ENCODE peak calls at places on chromosomes 1 and 21, in nine cellular contexts. S is lower lobe of right lung, J is PC-3, P is upper lobe of left lung, A is pancreas, W is mucosa of descending colon, Z is heart right ventricle, O is body of pancreas, E is HCT116. L is an unnamed sample. For H3K4me1, the result is how much of the 10 kb centered on the place peaks cover.

GRCh38 chr1:34925730-34926129 is 3.7 kb downstream of the DLGAP3 start:
- ATAC-seq in J (no peak), S (no peak), P (no peak), O (no peak), W (no peak), Z (no peak), A (no peak), E (no peak), L (no peak)

GRCh38 chr1:234936631-234937389 is 191.8 kb downstream of the TOMM20 start:
- ATAC-seq in E (no peak), P (no peak), Z (no peak), A (no peak), J (no peak), O (no peak), W (no peak), S (no peak), L (no peak)

GRCh38 chr1:56411021-56411420 is 168.3 kb downstream of the PLPP3 start:
- ATAC-seq in A (no peak), Z (no peak), W (peak), J (no peak), S (no peak), O (no peak), P (no peak), E (no peak), L (no peak)

GRCh38 chr21:38985423-38986378 is 180.0 kb downstream of the ETS2 start:
- ATAC-seq in J (no peak), O (peak), S (peak), W (peak), P (peak), E (no peak), Z (peak), A (peak), L (peak)

GRCh38 chr21:46374761-46375389 is 50.9 kb downstream of the PCNT start:
- ATAC-seq in O (no peak), Z (peak), J (no peak), W (no peak), E (no peak), P (no peak), A (no peak), S (no peak), L (no peak)

GRCh38 chr1:203676455-203676854 is 49.8 kb downstream of the ATP2B4 start:
- ATAC-seq in A (no peak), Z (no peak), P (no peak), W (no peak), O (no peak), S (no peak), E (no peak), J (no peak), L (no peak)

GRCh38 chr1:165882168-165882837 is 54.9 kb downstream of the UCK2 start:
- ATAC-seq in E (peak), J (peak), W (no peak), A (no peak), P (no peak), Z (no peak), S (no peak), O (no peak), L (no peak)

GRCh38 chr1:183675883-183676282 is 22.8 kb upstream of the APOBEC4 start:
- ATAC-seq in Z (no peak), S (no peak), P (no peak), A (no peak), O (no peak), J (no peak), W (no peak), E (no peak), L (no peak)

GRCh38 chr1:60152886-60153285 is 79.3 kb upstream of the C1orf87 start:
- ATAC-seq in O (no peak), S (no peak), E (no peak), Z (no peak), J (no peak), W (no peak), P (no peak), A (no peak), L (no peak)

GRCh38 chr1:24970399-24970753 is 40.3 kb upstream of the RUNX3 start:
- ATAC-seq in J (peak), S (peak), O (no peak), W (no peak), E (peak), P (no peak), A (peak), Z (no peak), L (no peak)

GRCh38 chr1:44775930-44776748 is 799 bp downstream of the RPS8 start:
- ATAC-seq in P (peak), J (peak), A (peak), E (peak), O (peak), W (peak), S (peak), Z (peak), L (peak)

GRCh38 chr1:156626079-156626438 is 6.8 kb downstream of the HAPLN2 start:
- ATAC-seq in O (no peak), Z (no peak), S (no peak), W (no peak), P (no peak), A (no peak), E (peak), J (no peak), L (no peak)
- TF ChIP-seq CTCF in O (no peak), Z (no peak), S (no peak), W (no peak), P (no peak), A (no peak), E (no peak), J (no peak), L (no peak)

DNA sequence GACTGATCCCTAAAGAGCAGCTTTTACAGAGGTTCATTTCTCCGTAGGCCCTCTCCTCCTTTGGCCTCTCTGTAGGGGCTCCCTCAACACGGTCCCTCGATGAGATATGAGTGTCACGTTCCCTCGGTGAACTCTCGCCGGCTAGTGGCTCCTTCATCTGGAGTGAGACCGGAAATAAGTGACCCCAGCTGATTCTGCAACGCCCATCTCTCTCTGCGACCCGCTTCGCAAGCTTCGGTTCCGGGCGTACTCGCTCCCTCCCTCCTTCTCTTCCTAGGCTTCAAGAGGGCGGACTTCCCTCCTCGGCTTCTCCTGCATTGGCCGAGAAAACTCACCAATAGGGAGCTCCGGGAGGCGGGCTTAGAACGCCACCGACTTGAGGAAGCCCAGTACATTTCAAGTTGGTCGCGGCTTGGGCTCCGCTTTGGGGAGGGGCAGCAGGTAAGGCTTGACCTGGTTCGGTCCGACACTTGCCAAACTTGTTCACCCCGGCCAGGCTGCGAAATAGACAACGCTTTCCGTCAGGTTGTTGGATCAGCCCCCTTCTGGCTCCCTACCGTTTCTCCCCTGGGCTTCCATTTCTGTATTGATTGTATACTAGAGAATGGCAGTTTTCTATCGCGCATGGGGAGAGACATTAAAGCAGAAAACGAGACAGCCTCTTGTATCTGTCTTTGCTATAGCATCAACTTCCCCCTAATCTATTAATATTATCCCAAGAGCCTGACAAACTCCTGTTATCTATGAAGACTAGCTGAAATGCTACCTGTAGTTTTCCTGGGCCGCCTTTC is at the start of the genes ANKRD34A and POLR3GL:
- ATAC-seq in E (peak), O (peak), A (peak), S (peak), J (peak), W (peak), Z (peak), P (peak), L (peak)
- H3K4me1 ChIP-seq in E (under half), O (under half), A (under half), S (half or more), J (under half), W (under half), Z (under half), P (under half), L (under half)

DNA sequence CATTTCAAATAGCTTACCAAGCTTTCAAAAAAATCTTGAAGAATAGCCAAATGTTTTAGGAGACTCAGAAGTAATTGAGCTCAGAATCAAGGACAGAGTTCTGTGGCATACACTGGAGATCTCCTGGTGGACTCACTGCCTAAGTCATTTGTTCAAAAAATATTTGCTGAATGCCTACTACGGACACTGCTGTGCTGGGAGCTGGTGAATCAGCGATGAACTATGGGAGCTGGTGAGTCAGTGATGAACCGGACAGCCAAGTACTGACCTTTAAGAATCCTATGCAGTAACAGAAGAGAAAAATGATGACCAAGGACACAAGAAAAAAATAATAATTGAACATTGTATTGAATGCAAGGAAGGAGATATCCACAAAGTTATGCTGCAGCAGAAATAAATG is 717.9 kb upstream of the CXADR start:
- ATAC-seq in W (no peak), E (no peak), Z (no peak), A (peak), O (no peak), S (no peak), P (no peak), J (no peak), L (peak)
- TF ChIP-seq CTCF in W (no peak), E (no peak), Z (no peak), A (no peak), O (no peak), S (no peak), P (no peak), J (no peak), L (no peak)

DNA sequence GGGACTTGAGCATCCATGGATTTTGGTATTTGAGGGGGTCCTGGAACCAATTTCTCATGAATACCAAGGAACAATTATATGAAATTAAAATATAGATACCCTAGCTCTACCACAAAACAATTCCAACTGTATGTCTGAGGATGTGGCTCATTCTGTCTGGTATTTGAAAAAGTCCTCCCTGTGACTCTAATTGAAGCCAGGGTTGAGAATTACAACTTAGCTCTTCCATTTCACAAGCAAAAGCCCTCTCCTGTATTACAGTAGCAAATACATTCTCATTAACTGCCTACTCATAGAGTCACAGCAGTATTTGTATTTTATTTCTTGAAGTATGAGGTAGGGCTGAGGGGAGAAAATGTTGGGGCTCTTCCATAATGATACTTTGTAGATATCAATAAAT is 187.8 kb upstream of the OLFM3 start:
- ATAC-seq in W (no peak), S (no peak), Z (no peak), J (no peak), O (no peak), A (no peak), E (no peak), P (no peak), L (no peak)
- H3K4me1 ChIP-seq in W (under half), S (under half), Z (under half), J (under half), O (under half), A (under half), E (under half), P (under half), L (under half)

GRCh38 chr1:150628766-150629114 is 672 bp downstream of the ENSA start:
- ATAC-seq in P (no peak), A (no peak), O (peak), E (no peak), S (no peak), J (no peak), W (no peak), Z (no peak), L (no peak)
- TF ChIP-seq CTCF in P (no peak), A (no peak), O (no peak), E (no peak), S (no peak), J (no peak), W (no peak), Z (no peak), L (no peak)

DNA sequence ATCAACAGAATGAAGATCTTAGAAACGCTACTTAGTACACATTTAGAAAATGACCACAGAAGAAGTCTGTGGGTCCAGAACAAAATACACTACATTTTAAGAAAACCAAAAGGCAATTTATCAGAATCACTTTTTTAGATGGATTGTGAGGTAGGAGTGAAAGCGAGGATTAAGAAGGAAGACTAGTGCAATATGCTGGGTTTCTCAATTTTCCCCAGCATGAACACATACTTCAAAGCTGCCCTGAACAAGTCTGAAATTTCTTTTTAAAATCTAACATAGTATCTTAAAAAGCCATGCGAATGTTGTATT is 200.5 kb downstream of the SLC45A1 start:
- ATAC-seq in S (no peak), P (no peak), E (no peak), W (no peak), O (no peak), A (no peak), J (no peak), Z (no peak), L (no peak)
- H3K4me1 ChIP-seq in S (under half), P (under half), E (under half), W (under half), O (under half), A (under half), J (under half), Z (under half), L (under half)

GRCh38 chr1:168687796-168688195 is 41.2 kb downstream of the DPT start:
- ATAC-seq in E (peak), P (no peak), O (no peak), S (no peak), Z (no peak), J (peak), A (no peak), W (peak), L (no peak)
- TF ChIP-seq CTCF in E (peak), P (no peak), O (no peak), S (no peak), Z (no peak), J (peak), A (no peak), W (no peak), L (no peak)

DNA sequence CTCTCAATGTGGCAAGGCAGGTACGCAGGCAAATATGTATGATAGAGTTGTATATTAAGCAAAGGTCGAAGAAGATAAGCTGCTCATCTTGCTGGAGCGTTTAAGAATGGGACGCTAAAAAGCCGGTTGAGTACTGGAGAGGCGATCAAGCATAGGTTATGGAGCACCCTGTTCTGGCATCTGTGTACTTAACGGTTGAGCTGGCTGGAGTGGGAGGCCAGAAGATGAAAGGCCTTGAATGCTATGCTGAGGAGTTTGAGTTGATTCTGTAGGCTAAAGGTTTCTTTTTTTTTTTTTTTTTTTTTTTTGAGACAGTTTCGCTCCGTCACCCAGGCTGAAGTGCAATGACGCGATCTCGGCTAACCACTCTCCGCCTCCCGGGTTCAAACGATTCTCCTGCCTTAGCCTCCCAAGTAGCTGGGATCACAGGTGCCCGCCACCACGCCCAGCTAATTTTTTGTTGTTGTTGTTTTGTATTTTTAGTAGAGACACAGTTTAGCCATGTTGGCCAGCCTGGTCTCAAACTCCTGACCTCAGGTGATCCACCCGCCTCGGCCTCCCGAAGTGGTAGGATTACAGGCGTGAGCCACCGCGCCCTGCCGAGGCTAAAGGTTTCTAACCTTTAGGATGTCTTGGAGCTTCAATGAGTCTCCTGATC is 849 bp upstream of the KHDC4 start:
- ATAC-seq in J (no peak), P (peak), A (peak), S (peak), O (no peak), Z (no peak), E (no peak), W (no peak), L (no peak)
- H3K4me1 ChIP-seq in J (under half), P (half or more), A (under half), S (half or more), O (under half), Z (half or more), E (under half), W (under half), L (half or more)

DNA sequence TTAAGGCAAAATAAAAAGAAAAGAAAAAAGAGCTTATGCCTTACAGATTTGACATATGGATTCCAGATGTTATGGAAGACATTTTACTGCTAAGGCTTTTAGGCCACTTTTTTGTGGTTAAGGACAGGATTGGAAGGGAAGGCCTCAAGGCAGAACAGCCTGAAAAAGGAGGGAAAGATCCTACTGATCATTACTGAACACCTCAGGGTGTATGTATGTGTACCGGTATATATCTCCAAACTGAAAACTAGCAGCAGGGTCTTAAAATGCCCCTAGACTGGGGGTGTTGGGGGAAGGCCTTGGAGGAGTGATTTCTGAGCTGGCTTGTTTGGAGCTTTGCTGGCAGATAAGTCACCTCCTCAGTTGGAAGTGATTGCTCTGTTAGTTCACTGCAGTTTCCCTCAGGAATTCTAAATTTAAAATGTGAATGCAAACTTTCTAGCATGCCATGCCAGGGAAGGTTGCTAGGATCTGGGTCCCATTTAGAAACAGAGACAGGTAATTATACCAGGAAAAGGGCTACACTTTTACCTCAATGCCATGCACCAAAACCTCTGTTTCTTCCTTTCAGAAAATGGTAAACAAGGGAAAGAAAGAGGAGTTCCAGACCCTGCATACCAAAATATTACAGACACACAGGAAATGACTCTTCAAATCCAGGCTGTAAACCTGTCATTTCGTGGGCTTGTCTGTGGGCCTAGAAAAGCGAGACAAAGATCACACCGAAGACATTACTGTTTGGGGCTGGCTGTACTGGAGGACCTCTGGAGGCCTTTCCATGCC is 15.0 kb downstream of the C1orf52 start:
- ATAC-seq in O (no peak), A (no peak), J (peak), E (no peak), P (no peak), W (no peak), Z (no peak), S (no peak), L (no peak)
- TF ChIP-seq CTCF in O (no peak), A (no peak), J (no peak), E (no peak), P (no peak), W (no peak), Z (no peak), S (no peak), L (no peak)